ENCODE peak calls at places on chromosomes 4 and X, in ten cellular contexts. Y is kidney tubule cell; E is CD4-positive, alpha-beta memory T cell; P is stimulated activated CD4-positive, alpha-beta T cell treated with anti-CD3 and anti-CD28 coated beads, Interleukin-4, amount 100 ng/mL, for 24 hours; Z is T-helper 1 cell; B is RWPE1; U is cardiac fibroblast; X is A549; H is NCI-H1930; Q is EL. K is an unnamed sample.
A peak's percentile ranks its signal among the peaks of the same experiment; 100 is the strongest.

GRCh38 chrX:154490021-154490413 is 412 bp downstream of the SLC10A3 start:
- DNase-seq in Y (peak; percentile 53), E (no peak), P (peak; percentile 14), Z (no peak), B (no peak), U (peak; percentile 56), X (peak; percentile 31), H (no peak), Q (peak; percentile 68), K (peak; percentile 34)

GRCh38 chr4:150546286-150546685 is 35.7 kb upstream of the MAB21L2 start:
- DNase-seq in Y (no peak), E (no peak), P (no peak), Z (no peak), B (no peak), U (no peak), X (no peak), H (no peak), Q (no peak), K (no peak)

GRCh38 chr4:176193126-176193525 is 2.3 kb downstream of the SPATA4 start:
- DNase-seq in Y (peak; percentile 74), E (no peak), P (no peak), Z (no peak), B (peak; percentile 30), U (peak; percentile 33), X (no peak), H (no peak), Q (peak; percentile 54), K (peak; percentile 67)

GRCh38 chr4:93832097-93832496 is 3.5 kb downstream of the ATOH1 start:
- DNase-seq in Y (no peak), E (no peak), P (no peak), Z (no peak), B (no peak), U (no peak), X (no peak), H (no peak), Q (no peak), K (no peak)

GRCh38 chr4:11079171-11079570 is 349.5 kb downstream of the HS3ST1 start:
- DNase-seq in Y (no peak), E (no peak), P (no peak), Z (no peak), B (peak; percentile 3), U (peak; percentile 20), X (no peak), H (no peak), Q (no peak), K (peak; percentile 10)

GRCh38 chr4:6492861-6493667 is 20.6 kb upstream of the PPP2R2C start:
- DNase-seq in Y (no peak), E (no peak), P (no peak), Z (no peak), B (no peak), U (no peak), X (no peak), H (no peak), Q (no peak), K (no peak)

GRCh38 chr4:110610940-110611785 is 11.7 kb downstream of the PITX2 start:
- DNase-seq in Y (peak; percentile 96), E (no peak), P (no peak), Z (no peak), B (no peak), U (no peak), X (peak; percentile 30), H (no peak), Q (no peak), K (no peak)

GRCh38 chrX:30690330-30690729 is 37.1 kb downstream of the GK start:
- DNase-seq in Y (no peak), E (no peak), P (no peak), Z (no peak), B (no peak), U (peak; percentile 17), X (no peak), H (no peak), Q (no peak), K (no peak)

GRCh38 chrX:30957753-30958152 is 68.7 kb upstream of the TAB3 start:
- DNase-seq in Y (peak; percentile 94), E (no peak), P (no peak), Z (no peak), B (peak; percentile 26), U (peak; percentile 51), X (peak; percentile 5), H (no peak), Q (peak; percentile 66), K (peak; percentile 5)

GRCh38 chr4:147731611-147732515 is at the start of gene ARHGAP10:
- DNase-seq in Y (peak; percentile 86), E (peak; percentile 65), P (peak; percentile 72), Z (peak; percentile 37), B (peak; percentile 70), U (peak; percentile 89), X (peak; percentile 57), H (peak; percentile 23), Q (peak; percentile 93), K (peak; percentile 82)

GRCh38 chr4:139958738-139959096 is 195.3 kb downstream of the MAML3 start:
- DNase-seq in Y (no peak), E (no peak), P (no peak), Z (no peak), B (no peak), U (peak; percentile 40), X (no peak), H (peak; percentile 5), Q (no peak), K (no peak)